ENCODE peak calls at places on chromosomes 3 and 15, in ten cellular contexts. W is IMR-90; G is GM23338; E is SJSA1; D is WERI-Rb-1; Z is psoas muscle; O is SK-N-MC; K is CD4-positive, alpha-beta memory T cell; T is hepatocyte; C is transverse colon. Y is an unnamed sample.

GRCh38 chr15:95536638-95537037 is 793.9 kb upstream of the NR2F2 start:
- DNase-seq in W (no peak), G (no peak), E (no peak), D (no peak), Z (no peak), O (no peak), K (no peak), T (no peak), C (no peak), Y (no peak)

GRCh38 chr15:32659340-32659831 is 17.9 kb downstream of the SCG5 start:
- DNase-seq in W (peak; percentile 86), G (no peak), E (peak; percentile 68), D (no peak), Z (peak; percentile 20), O (no peak), K (no peak), T (no peak), C (no peak), Y (no peak)

GRCh38 chr3:29763115-29763514 is 482.2 kb downstream of the RBMS3 start:
- DNase-seq in W (no peak), G (no peak), E (no peak), D (no peak), Z (no peak), O (no peak), K (no peak), T (no peak), C (no peak), Y (no peak)

GRCh38 chr15:50363612-50364011 is 8.6 kb upstream of the GABPB1 start:
- DNase-seq in W (no peak), G (no peak), E (no peak), D (no peak), Z (no peak), O (no peak), K (no peak), T (no peak), C (no peak), Y (no peak)

GRCh38 chr3:187808466-187809291 is 63.4 kb upstream of the BCL6 start:
- DNase-seq in W (no peak), G (peak; percentile 33), E (no peak), D (peak; percentile 11), Z (no peak), O (no peak), K (no peak), T (peak; percentile 74), C (peak; percentile 48), Y (no peak)

GRCh38 chr3:57011022-57011421 is 49.4 kb upstream of the SPATA12 start:
- DNase-seq in W (no peak), G (no peak), E (no peak), D (no peak), Z (no peak), O (no peak), K (no peak), T (no peak), C (no peak), Y (no peak)

GRCh38 chr3:197518794-197519451 is 36.8 kb downstream of the BDH1 start:
- DNase-seq in W (no peak), G (no peak), E (no peak), D (no peak), Z (no peak), O (no peak), K (no peak), T (no peak), C (no peak), Y (no peak)

GRCh38 chr3:46065294-46065705 is 38.0 kb upstream of the XCR1 start:
- DNase-seq in W (peak; percentile 8), G (no peak), E (no peak), D (no peak), Z (peak; percentile 35), O (peak; percentile 14), K (peak; percentile 93), T (peak; percentile 22), C (peak; percentile 57), Y (no peak)

GRCh38 chr3:65479967-65480366 is 558.8 kb downstream of the MAGI1 start:
- DNase-seq in W (no peak), G (no peak), E (no peak), D (no peak), Z (no peak), O (no peak), K (no peak), T (no peak), C (no peak), Y (no peak)

GRCh38 chr3:52298147-52299098 is 10.8 kb downstream of the GLYCTK start:
- DNase-seq in W (no peak), G (peak; percentile 59), E (no peak), D (peak; percentile 20), Z (no peak), O (no peak), K (no peak), T (peak; percentile 79), C (no peak), Y (no peak)

GRCh38 chr3:52299247-52299657 is 11.6 kb downstream of the GLYCTK start:
- DNase-seq in W (no peak), G (peak; percentile 32), E (no peak), D (no peak), Z (no peak), O (no peak), K (no peak), T (no peak), C (no peak), Y (no peak)

GRCh38 chr3:52301042-52301441 is 13.4 kb downstream of the GLYCTK start:
- DNase-seq in W (no peak), G (no peak), E (no peak), D (no peak), Z (no peak), O (no peak), K (no peak), T (no peak), C (no peak), Y (no peak)

GRCh38 chr3:52297242-52298146 is 9.9 kb downstream of the GLYCTK start:
- DNase-seq in W (no peak), G (no peak), E (no peak), D (no peak), Z (no peak), O (no peak), K (no peak), T (no peak), C (no peak), Y (no peak)

DNA sequence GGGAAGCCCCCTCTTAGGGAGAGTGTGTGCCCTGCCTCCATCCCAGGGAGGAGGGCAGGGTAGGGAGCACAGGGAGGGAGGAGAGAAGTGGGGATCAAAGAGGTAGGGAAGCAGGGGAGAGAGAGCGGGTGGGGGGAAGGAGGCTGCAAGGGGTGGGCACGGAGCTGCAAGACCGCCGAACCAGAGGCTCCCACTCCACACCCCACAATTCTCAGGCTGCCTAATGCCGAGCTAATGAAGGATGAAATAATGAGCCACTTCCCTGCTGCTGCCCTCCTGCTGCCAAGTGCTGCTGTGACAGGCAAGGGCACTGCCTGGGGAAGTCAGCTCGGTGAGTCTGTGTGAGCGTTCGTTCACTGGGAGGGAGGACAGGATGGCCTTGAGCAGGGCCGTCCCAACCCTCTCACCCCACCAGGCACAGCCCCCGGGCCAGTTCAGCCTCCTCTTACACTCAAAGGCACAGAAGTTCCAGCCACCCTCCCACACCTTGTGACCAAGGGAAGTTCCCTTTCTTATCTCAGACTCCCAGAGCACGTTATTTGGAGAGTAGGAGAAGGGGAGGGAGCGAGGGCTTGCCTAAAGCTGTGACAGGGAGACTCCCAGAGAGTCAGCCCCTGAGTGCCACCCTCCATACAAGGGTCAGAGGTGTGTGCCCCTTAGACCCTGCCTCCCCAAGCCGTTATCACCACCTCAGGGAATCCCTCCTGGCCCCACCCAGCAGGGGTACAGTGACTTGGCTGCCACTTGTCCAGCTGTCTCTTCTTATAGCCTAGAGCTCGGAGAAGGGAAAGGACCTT is 12.4 kb downstream of the GLYCTK start:
- DNase-seq in W (peak; percentile 34), G (peak; percentile 50), E (no peak), D (no peak), Z (no peak), O (no peak), K (no peak), T (peak; percentile 84), C (no peak), Y (peak; percentile 85)
- H3K27ac ChIP-seq in W (peak overlapping the region; percentile 14), G (no peak overlapping the region), E (peak overlapping the region; percentile 16), D (no peak overlapping the region), Z (no peak overlapping the region), O (no peak overlapping the region), K (no peak overlapping the region), T (peak overlapping the region; percentile 61), C (no peak overlapping the region), Y (peak overlapping the region; percentile 79)

GRCh38 chr3:130712718-130713423 is 33.8 kb downstream of the PIK3R4 start:
- DNase-seq in W (peak; percentile 43), G (no peak), E (no peak), D (no peak), Z (no peak), O (no peak), K (no peak), T (no peak), C (no peak), Y (no peak)
- H3K36me3 ChIP-seq in W (peaks cover 5% of the 10 kb centered on the region), G (peaks cover 11% of the 10 kb centered on the region), E (peaks cover 31% of the 10 kb centered on the region), D (peaks cover 11% of the 10 kb centered on the region), Z (peaks cover 53% of the 10 kb centered on the region), O (peaks cover 52% of the 10 kb centered on the region), K (peaks cover 9% of the 10 kb centered on the region), T (no peaks in the 10 kb centered on the region), C (peaks cover 9% of the 10 kb centered on the region), Y (peaks cover 20% of the 10 kb centered on the region)

DNA sequence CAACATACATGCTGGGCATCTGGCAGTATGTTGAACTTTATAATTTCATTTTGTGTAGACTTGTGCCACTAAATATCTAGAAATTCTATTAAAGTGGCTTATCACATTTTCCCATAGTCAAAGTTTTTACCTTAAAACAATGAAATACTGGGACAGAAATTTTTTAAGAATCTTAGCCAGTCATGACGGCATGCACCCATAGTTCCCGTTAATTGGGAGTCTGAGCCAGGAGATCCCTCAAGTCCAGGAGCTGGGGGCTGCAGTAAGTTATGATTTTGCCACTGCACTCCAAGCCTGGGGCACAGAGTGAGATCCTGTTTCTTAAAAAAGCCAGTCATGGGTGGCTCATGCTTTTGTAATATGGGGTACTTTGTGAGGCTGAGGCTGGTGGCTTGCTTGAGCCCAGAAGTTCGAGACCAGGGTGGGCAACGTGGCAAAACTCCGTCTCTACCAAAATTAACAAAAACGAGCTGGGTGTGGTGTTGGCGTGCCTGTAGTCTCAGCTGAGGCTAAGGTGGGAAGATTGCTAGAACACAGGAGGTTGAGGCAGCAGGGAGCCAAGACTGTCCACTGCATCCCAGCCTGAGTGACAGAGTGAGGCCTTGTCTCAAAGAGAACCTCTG is 3.1 kb downstream of the RPSA start:
- DNase-seq in W (no peak), G (no peak), E (no peak), D (no peak), Z (no peak), O (no peak), K (no peak), T (no peak), C (no peak), Y (no peak)
- H3K4me3 ChIP-seq in W (no peak overlapping the region), G (peak overlapping the region; percentile 64), E (no peak overlapping the region), D (no peak overlapping the region), Z (peak overlapping the region; percentile 6), O (peak overlapping the region; percentile 33), K (no peak overlapping the region), T (no peak overlapping the region), C (no peak overlapping the region), Y (no peak overlapping the region)

GRCh38 chr15:66706840-66707239 is 4.8 kb downstream of the SMAD6 start:
- DNase-seq in W (no peak), G (no peak), E (no peak), D (no peak), Z (no peak), O (no peak), K (no peak), T (no peak), C (no peak), Y (no peak)
- H3K27ac ChIP-seq in W (peak overlapping the region; percentile 57), G (no peak overlapping the region), E (no peak overlapping the region), D (no peak overlapping the region), Z (no peak overlapping the region), O (peak overlapping the region; percentile 83), K (no peak overlapping the region), T (peak overlapping the region; percentile 88), C (peak overlapping the region; percentile 73), Y (peak overlapping the region; percentile 97)